ENCODE peak calls at places on chromosomes 3 and 15, in eight cellular contexts. O is fibroblast of lung, L is colonic mucosa, M is iPS DF 6.9, C is esophagus muscularis mucosa, Y is kidney, J is AG04450, G is A549. S is an unnamed sample.

GRCh38 chr3:177195242-177195940 is 1.9 kb downstream of the TBL1XR1 start:
- DNase-seq in O (peak), L (peak), M (no peak), C (no peak), Y (no peak), J (no peak), G (peak), S (peak)

GRCh38 chr3:190097025-190097424 is 23.7 kb downstream of the P3H2 start:
- DNase-seq in O (no peak), L (no peak), M (no peak), C (no peak), Y (no peak), J (no peak), G (no peak), S (no peak)

GRCh38 chr15:70505971-70506887 is 257.1 kb downstream of the UACA start:
- DNase-seq in O (no peak), L (no peak), M (no peak), C (no peak), Y (no peak), J (no peak), G (no peak), S (no peak)

GRCh38 chr3:20147374-20147773 is 38.6 kb downstream of the SGO1 start:
- DNase-seq in O (no peak), L (no peak), M (no peak), C (no peak), Y (no peak), J (no peak), G (no peak), S (no peak)

GRCh38 chr3:196740476-196741400 is 1.1 kb downstream of the PAK2 start:
- DNase-seq in O (peak), L (peak), M (no peak), C (peak), Y (no peak), J (no peak), G (no peak), S (peak)

GRCh38 chr3:101117473-101117872 is 124.3 kb upstream of the ABI3BP start:
- DNase-seq in O (no peak), L (no peak), M (no peak), C (no peak), Y (no peak), J (no peak), G (no peak), S (no peak)

GRCh38 chr3:142117452-142117851 is 31.9 kb downstream of the TFDP2 start:
- DNase-seq in O (no peak), L (no peak), M (no peak), C (no peak), Y (no peak), J (no peak), G (no peak), S (no peak)

GRCh38 chr3:105891101-105891500 is 22.3 kb upstream of the CBLB start:
- DNase-seq in O (no peak), L (no peak), M (no peak), C (no peak), Y (no peak), J (no peak), G (no peak), S (no peak)

GRCh38 chr3:156676467-156677119 is 2.2 kb downstream of the TIPARP start:
- DNase-seq in O (no peak), L (no peak), M (no peak), C (no peak), Y (no peak), J (no peak), G (peak), S (no peak)

GRCh38 chr3:95334461-95334860 is 1271.6 kb downstream of the NSUN3 start:
- DNase-seq in O (no peak), L (no peak), M (no peak), C (no peak), Y (no peak), J (no peak), G (no peak), S (no peak)

GRCh38 chr15:34361278-34361677 is 5.7 kb downstream of the LPCAT4 start:
- DNase-seq in O (no peak), L (no peak), M (no peak), C (no peak), Y (no peak), J (no peak), G (no peak), S (no peak)

GRCh38 chr3:48716508-48716981 is 476 bp downstream of the IP6K2 start:
- DNase-seq in O (peak), L (no peak), M (no peak), C (no peak), Y (no peak), J (no peak), G (no peak), S (peak)

GRCh38 chr3:109923431-109923830 is 586.1 kb upstream of the DPPA4 start:
- DNase-seq in O (no peak), L (no peak), M (no peak), C (no peak), Y (no peak), J (no peak), G (no peak), S (no peak)

GRCh38 chr3:22734207-22734606 is 468.9 kb upstream of the UBE2E2 start:
- DNase-seq in O (no peak), L (peak), M (no peak), C (no peak), Y (no peak), J (no peak), G (no peak), S (no peak)

GRCh38 chr3:14258906-14259904 is 80.6 kb downstream of the LSM3 start:
- DNase-seq in O (no peak), L (no peak), M (no peak), C (no peak), Y (no peak), J (no peak), G (no peak), S (no peak)

DNA sequence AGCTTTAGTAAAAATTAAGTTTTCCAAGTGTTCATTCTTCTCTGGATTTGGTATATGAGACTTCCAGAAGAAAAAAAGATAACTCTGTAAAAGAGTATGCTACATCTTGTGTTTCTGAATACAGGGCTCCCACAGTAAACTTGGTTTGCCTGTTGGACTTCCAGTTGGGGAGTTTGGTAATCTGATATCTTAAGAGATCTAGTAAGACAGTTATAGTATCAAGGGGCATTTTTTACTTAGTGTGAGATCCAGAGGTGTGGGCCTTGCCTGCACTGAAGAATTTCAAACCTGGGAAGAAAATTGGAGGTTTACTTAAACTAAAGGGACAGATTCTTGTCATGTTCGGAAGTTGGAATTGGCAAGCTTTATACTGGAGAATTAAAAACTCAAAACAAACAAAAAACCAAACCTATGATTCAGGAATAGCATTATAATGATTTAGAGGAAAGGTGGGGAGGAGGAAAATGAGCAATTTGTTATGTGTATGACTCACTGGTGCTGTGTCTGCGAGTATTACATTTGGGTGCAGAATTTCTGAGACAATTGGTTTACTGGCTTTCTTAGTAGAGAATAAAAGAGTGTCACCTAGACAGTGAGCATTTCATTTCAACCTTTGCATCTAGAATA is 58.9 kb upstream of the ULK4 start:
- DNase-seq in O (peak), L (no peak), M (no peak), C (no peak), Y (no peak), J (no peak), G (no peak), S (no peak)
- H3K27ac ChIP-seq in O (no peak), L (peak), M (no peak), C (peak), Y (peak), J (no peak), G (peak), S (no peak)

GRCh38 chr3:149593416-149594160 is 64.2 kb downstream of the WWTR1 start:
- DNase-seq in O (no peak), L (no peak), M (no peak), C (no peak), Y (no peak), J (no peak), G (no peak), S (no peak)
- H3K27ac ChIP-seq in O (no peak), L (no peak), M (no peak), C (peak), Y (no peak), J (no peak), G (no peak), S (no peak)

GRCh38 chr3:74534611-74535010 is 79.8 kb downstream of the CNTN3 start:
- DNase-seq in O (no peak), L (no peak), M (no peak), C (no peak), Y (no peak), J (no peak), G (no peak), S (no peak)

GRCh38 chr3:74529145-74529544 is 85.3 kb downstream of the CNTN3 start:
- DNase-seq in O (no peak), L (no peak), M (no peak), C (no peak), Y (no peak), J (no peak), G (no peak), S (no peak)

GRCh38 chr3:74535281-74535680 is 79.2 kb downstream of the CNTN3 start:
- DNase-seq in O (no peak), L (no peak), M (no peak), C (no peak), Y (no peak), J (no peak), G (no peak), S (no peak)

GRCh38 chr3:74531491-74531890 is 83.0 kb downstream of the CNTN3 start:
- DNase-seq in O (no peak), L (no peak), M (no peak), C (no peak), Y (no peak), J (no peak), G (no peak), S (no peak)

DNA sequence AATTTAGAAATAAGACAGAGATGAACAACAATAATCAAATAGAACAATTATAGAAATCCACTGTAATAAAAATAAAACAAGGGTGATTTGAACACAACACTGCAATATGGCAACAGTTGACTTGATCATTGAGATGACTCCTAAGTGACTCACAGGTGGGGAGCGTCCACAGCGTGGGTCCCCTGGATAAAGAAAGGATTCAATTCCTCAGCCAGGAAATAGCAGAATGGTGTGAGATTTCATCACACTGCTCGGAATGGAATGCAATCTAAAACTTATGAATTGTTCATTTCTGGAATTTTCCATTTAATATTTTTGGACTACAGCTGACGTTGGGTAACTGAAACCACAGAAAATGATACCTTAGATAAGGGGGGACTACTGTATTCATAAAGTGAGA is 82.0 kb downstream of the CNTN3 start:
- DNase-seq in O (peak), L (no peak), M (no peak), C (no peak), Y (no peak), J (peak), G (no peak), S (no peak)
- H3K27ac ChIP-seq in O (no peak), L (no peak), M (no peak), C (no peak), Y (no peak), J (no peak), G (no peak), S (no peak)

GRCh38 chr15:42619641-42620371 is 44.4 kb downstream of the STARD9 start:
- DNase-seq in O (no peak), L (no peak), M (peak), C (no peak), Y (no peak), J (no peak), G (no peak), S (no peak)

GRCh38 chr15:42612367-42612912 is 37.0 kb downstream of the STARD9 start:
- DNase-seq in O (no peak), L (no peak), M (no peak), C (no peak), Y (no peak), J (no peak), G (no peak), S (no peak)

GRCh38 chr15:42621386-42621785 is 46.0 kb downstream of the STARD9 start:
- DNase-seq in O (no peak), L (no peak), M (no peak), C (no peak), Y (no peak), J (no peak), G (no peak), S (no peak)

GRCh38 chr15:42611532-42611931 is 36.1 kb downstream of the STARD9 start:
- DNase-seq in O (no peak), L (no peak), M (no peak), C (no peak), Y (no peak), J (no peak), G (no peak), S (no peak)

DNA sequence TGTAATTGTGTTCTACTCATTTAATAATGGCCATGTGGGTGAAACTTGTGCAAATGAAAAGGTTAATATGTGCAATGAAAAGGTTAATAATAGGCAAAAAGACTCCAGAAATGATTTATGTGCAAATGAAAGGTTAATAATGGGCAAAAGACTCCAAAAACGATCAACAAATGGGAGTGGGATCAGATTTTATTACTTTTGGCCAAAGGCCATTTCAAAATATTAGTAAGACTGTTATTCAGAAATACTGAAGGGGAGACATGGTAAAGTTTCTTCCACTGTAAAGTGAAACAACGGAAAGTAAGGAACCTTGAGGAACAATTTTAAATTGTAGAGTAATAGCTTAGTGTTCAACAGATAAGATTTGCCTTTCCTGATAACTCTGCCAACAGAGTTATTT is 40.7 kb downstream of the STARD9 start:
- DNase-seq in O (no peak), L (no peak), M (no peak), C (no peak), Y (no peak), J (no peak), G (no peak), S (no peak)
- H3K27ac ChIP-seq in O (no peak), L (no peak), M (no peak), C (peak), Y (no peak), J (no peak), G (no peak), S (peak)

GRCh38 chr3:178233371-178233770 is 302.9 kb upstream of the KCNMB2 start:
- DNase-seq in O (no peak), L (no peak), M (no peak), C (no peak), Y (no peak), J (no peak), G (no peak), S (no peak)

GRCh38 chr3:178238179-178238578 is 298.1 kb upstream of the KCNMB2 start:
- DNase-seq in O (peak), L (no peak), M (peak), C (no peak), Y (no peak), J (no peak), G (no peak), S (no peak)

GRCh38 chr3:178231645-178232044 is 304.6 kb upstream of the KCNMB2 start:
- DNase-seq in O (no peak), L (no peak), M (no peak), C (no peak), Y (no peak), J (no peak), G (no peak), S (no peak)

GRCh38 chr3:178236555-178237277 is 299.5 kb upstream of the KCNMB2 start:
- DNase-seq in O (peak), L (no peak), M (no peak), C (no peak), Y (no peak), J (no peak), G (no peak), S (no peak)
- H3K27ac ChIP-seq in O (no peak), L (no peak), M (no peak), C (no peak), Y (no peak), J (no peak), G (no peak), S (no peak)

GRCh38 chr3:111978493-111978832 is 363 bp upstream of the ABHD10 start:
- DNase-seq in O (no peak), L (no peak), M (no peak), C (no peak), Y (no peak), J (no peak), G (peak), S (no peak)
- H3K27ac ChIP-seq in O (peak), L (peak), M (no peak), C (peak), Y (peak), J (no peak), G (peak), S (peak)

GRCh38 chr15:72183781-72184164 is 13.8 kb downstream of the GRAMD2A start:
- DNase-seq in O (no peak), L (no peak), M (no peak), C (no peak), Y (no peak), J (no peak), G (no peak), S (no peak)
- H3K27ac ChIP-seq in O (no peak), L (no peak), M (no peak), C (no peak), Y (no peak), J (no peak), G (peak), S (no peak)

S was measured in testis.